ENCODE peak calls at places on chromosomes 5 and 9, in seven cellular contexts. I is NB4, M is T47D, F is left cardiac atrium, X is COR-L47, D is choroid plexus epithelial cell, G is EL. Y is an unnamed sample.

GRCh38 chr5:133285583-133286021 is 233.8 kb downstream of the HSPA4 start:
- DNase-seq in I (no peak), M (no peak), F (peak), X (no peak), D (peak), G (peak), Y (no peak)

GRCh38 chr5:135116146-135116545 is 82.1 kb upstream of the PITX1 start:
- DNase-seq in I (peak), M (no peak), F (peak), X (no peak), D (no peak), G (no peak), Y (no peak)

GRCh38 chr5:32443145-32443540 is 1.4 kb downstream of the ZFR start:
- DNase-seq in I (peak), M (no peak), F (no peak), X (no peak), D (peak), G (peak), Y (peak)

GRCh38 chr5:59040007-59040803 is 457.3 kb downstream of the RAB3C start:
- DNase-seq in I (peak), M (no peak), F (no peak), X (no peak), D (peak), G (no peak), Y (no peak)

GRCh38 chr5:170353011-170353890 is 35.9 kb downstream of the KCNMB1 start:
- DNase-seq in I (peak), M (no peak), F (no peak), X (no peak), D (peak), G (no peak), Y (no peak)

GRCh38 chr5:146947181-146947941 is 68.8 kb upstream of the PPP2R2B start:
- DNase-seq in I (peak), M (no peak), F (no peak), X (peak), D (peak), G (peak), Y (no peak)

GRCh38 chr9:85425153-85425611 is 316.6 kb downstream of the AGTPBP1 start:
- DNase-seq in I (peak), M (peak), F (peak), X (peak), D (peak), G (peak), Y (peak)

GRCh38 chr5:87081511-87082372 is 185.9 kb upstream of the RASA1 start:
- DNase-seq in I (peak), M (no peak), F (no peak), X (no peak), D (no peak), G (no peak), Y (no peak)

GRCh38 chr9:89477811-89478583 is 19.9 kb downstream of the SEMA4D start:
- DNase-seq in I (peak), M (no peak), F (peak), X (no peak), D (peak), G (peak), Y (peak)

GRCh38 chr9:131701789-131702337 is 38.0 kb downstream of the RAPGEF1 start:
- DNase-seq in I (no peak), M (no peak), F (no peak), X (no peak), D (peak), G (no peak), Y (no peak)

GRCh38 chr5:113118765-113119164 is 142.2 kb downstream of the DCP2 start:
- DNase-seq in I (no peak), M (no peak), F (no peak), X (no peak), D (no peak), G (no peak), Y (no peak)

GRCh38 chr9:86594724-86595123 is 240.5 kb upstream of the TUT7 start:
- DNase-seq in I (no peak), M (no peak), F (no peak), X (no peak), D (no peak), G (no peak), Y (no peak)

GRCh38 chr9:96121162-96121561 is 180.8 kb downstream of the HSD17B3 start:
- DNase-seq in I (peak), M (no peak), F (no peak), X (no peak), D (no peak), G (no peak), Y (no peak)

GRCh38 chr5:26807231-26808199 is 230.9 kb downstream of the CDH9 start:
- DNase-seq in I (no peak), M (no peak), F (no peak), X (no peak), D (no peak), G (no peak), Y (no peak)

GRCh38 chr9:38356851-38357250 is 35.7 kb upstream of the ALDH1B1 start:
- DNase-seq in I (no peak), M (no peak), F (no peak), X (no peak), D (no peak), G (no peak), Y (no peak)

GRCh38 chr5:119966028-119966427 is 336.7 kb downstream of the FAM170A start:
- DNase-seq in I (no peak), M (no peak), F (no peak), X (no peak), D (peak), G (no peak), Y (no peak)

GRCh38 chr5:74895906-74896305 is 29.7 kb upstream of the FAM169A start:
- DNase-seq in I (no peak), M (no peak), F (peak), X (peak), D (peak), G (peak), Y (peak)

GRCh38 chr9:75483636-75484035 is 395.3 kb downstream of the OSTF1 start:
- DNase-seq in I (no peak), M (no peak), F (no peak), X (no peak), D (no peak), G (no peak), Y (no peak)

GRCh38 chr9:93667006-93667405 is 90.6 kb downstream of the PHF2 start:
- DNase-seq in I (no peak), M (no peak), F (no peak), X (no peak), D (no peak), G (no peak), Y (no peak)

GRCh38 chr5:35777358-35778087 is 79.2 kb upstream of the IL7R start:
- DNase-seq in I (peak), M (peak), F (peak), X (peak), D (peak), G (peak), Y (peak)

GRCh38 chr5:35136386-35136785 is 88.6 kb upstream of the AGXT2 start:
- DNase-seq in I (peak), M (no peak), F (no peak), X (no peak), D (peak), G (peak), Y (peak)